ENCODE peak calls at places on chromosomes 13 and 19, in eight cellular contexts. One of them, this sample, is unnamed.

GRCh38 chr13:30346159-30346788 is 38.9 kb upstream of the KATNAL1 start:
- DNase-seq in choroid plexus epithelial cell: no peak
- DNase-seq in body of pancreas: no peak
- DNase-seq in GM06990: peak
- DNase-seq in upper lobe of right lung: no peak
- DNase-seq in astrocyte of the spinal cord: no peak
- DNase-seq in GM23338: no peak
- DNase-seq in cardiac fibroblast: no peak
- DNase-seq in this sample: no peak

GRCh38 chr19:48926909-48927308 is 6.6 kb upstream of the DHDH start:
- DNase-seq in upper lobe of right lung: peak
- DNase-seq in GM06990: no peak
- DNase-seq in body of pancreas: peak
- DNase-seq in choroid plexus epithelial cell: peak
- DNase-seq in astrocyte of the spinal cord: peak
- DNase-seq in GM23338: no peak
- DNase-seq in cardiac fibroblast: peak
- DNase-seq in this sample: peak

GRCh38 chr13:39952244-39953233 is 297.1 kb downstream of the COG6 start:
- DNase-seq in choroid plexus epithelial cell: peak
- DNase-seq in body of pancreas: no peak
- DNase-seq in GM23338: peak
- DNase-seq in GM06990: no peak
- DNase-seq in upper lobe of right lung: no peak
- DNase-seq in cardiac fibroblast: peak
- DNase-seq in astrocyte of the spinal cord: peak
- DNase-seq in this sample: peak

GRCh38 chr13:108276060-108276459 is 6.5 kb downstream of the TNFSF13B start:
- DNase-seq in cardiac fibroblast: peak
- DNase-seq in GM23338: no peak
- DNase-seq in GM06990: no peak
- DNase-seq in upper lobe of right lung: no peak
- DNase-seq in body of pancreas: no peak
- DNase-seq in choroid plexus epithelial cell: peak
- DNase-seq in astrocyte of the spinal cord: no peak
- DNase-seq in this sample: no peak

GRCh38 chr19:47445937-47446402 is 25.7 kb downstream of the SLC8A2 start:
- DNase-seq in GM06990: peak
- DNase-seq in body of pancreas: peak
- DNase-seq in upper lobe of right lung: peak
- DNase-seq in astrocyte of the spinal cord: no peak
- DNase-seq in choroid plexus epithelial cell: no peak
- DNase-seq in GM23338: peak
- DNase-seq in cardiac fibroblast: peak
- DNase-seq in this sample: no peak

GRCh38 chr13:74250738-74251190 is 116.6 kb upstream of the KLF12 start:
- DNase-seq in astrocyte of the spinal cord: peak
- DNase-seq in cardiac fibroblast: peak
- DNase-seq in GM06990: no peak
- DNase-seq in GM23338: no peak
- DNase-seq in upper lobe of right lung: no peak
- DNase-seq in choroid plexus epithelial cell: peak
- DNase-seq in body of pancreas: no peak
- DNase-seq in this sample: no peak

GRCh38 chr13:51000576-51001260 is 91.1 kb downstream of the RNASEH2B start:
- DNase-seq in upper lobe of right lung: no peak
- DNase-seq in choroid plexus epithelial cell: peak
- DNase-seq in cardiac fibroblast: peak
- DNase-seq in astrocyte of the spinal cord: peak
- DNase-seq in GM23338: no peak
- DNase-seq in GM06990: no peak
- DNase-seq in body of pancreas: no peak
- DNase-seq in this sample: no peak

GRCh38 chr13:76350399-76350798 is 535.8 kb downstream of the KCTD12 start:
- DNase-seq in GM23338: no peak
- DNase-seq in GM06990: no peak
- DNase-seq in body of pancreas: no peak
- DNase-seq in astrocyte of the spinal cord: no peak
- DNase-seq in choroid plexus epithelial cell: peak
- DNase-seq in upper lobe of right lung: no peak
- DNase-seq in cardiac fibroblast: peak
- DNase-seq in this sample: no peak

GRCh38 chr19:51219307-51219706 is 5.6 kb upstream of the CD33 start:
- DNase-seq in cardiac fibroblast: no peak
- DNase-seq in choroid plexus epithelial cell: no peak
- DNase-seq in GM06990: no peak
- DNase-seq in body of pancreas: no peak
- DNase-seq in astrocyte of the spinal cord: no peak
- DNase-seq in upper lobe of right lung: no peak
- DNase-seq in GM23338: no peak
- DNase-seq in this sample: no peak

GRCh38 chr13:32746474-32746873 is 160.2 kb downstream of the PDS5B start:
- DNase-seq in astrocyte of the spinal cord: peak
- DNase-seq in GM06990: no peak
- DNase-seq in choroid plexus epithelial cell: peak
- DNase-seq in GM23338: no peak
- DNase-seq in upper lobe of right lung: no peak
- DNase-seq in body of pancreas: no peak
- DNase-seq in cardiac fibroblast: no peak
- DNase-seq in this sample: no peak

GRCh38 chr19:3450796-3451411 is 29.4 kb downstream of the SMIM24 start:
- DNase-seq in astrocyte of the spinal cord: peak
- DNase-seq in upper lobe of right lung: peak
- DNase-seq in GM06990: no peak
- DNase-seq in GM23338: no peak
- DNase-seq in cardiac fibroblast: peak
- DNase-seq in choroid plexus epithelial cell: peak
- DNase-seq in body of pancreas: no peak
- DNase-seq in this sample: peak

GRCh38 chr19:17479325-17479791 is 9.0 kb downstream of the SLC27A1 start:
- DNase-seq in astrocyte of the spinal cord: peak
- DNase-seq in cardiac fibroblast: peak
- DNase-seq in choroid plexus epithelial cell: peak
- DNase-seq in body of pancreas: no peak
- DNase-seq in GM23338: no peak
- DNase-seq in GM06990: no peak
- DNase-seq in upper lobe of right lung: no peak
- DNase-seq in this sample: no peak

GRCh38 chr19:33251526-33252090 is 26.0 kb upstream of the SLC7A10 start:
- DNase-seq in GM06990: no peak
- DNase-seq in cardiac fibroblast: no peak
- DNase-seq in GM23338: no peak
- DNase-seq in astrocyte of the spinal cord: no peak
- DNase-seq in choroid plexus epithelial cell: no peak
- DNase-seq in body of pancreas: no peak
- DNase-seq in upper lobe of right lung: no peak
- DNase-seq in this sample: no peak
- H3K4me3 ChIP-seq in GM06990: no peak
- H3K4me3 ChIP-seq in cardiac fibroblast: no peak
- H3K4me3 ChIP-seq in GM23338: no peak
- H3K4me3 ChIP-seq in astrocyte of the spinal cord: no peak
- H3K4me3 ChIP-seq in choroid plexus epithelial cell: no peak
- H3K4me3 ChIP-seq in body of pancreas: no peak
- H3K4me3 ChIP-seq in upper lobe of right lung: no peak
- H3K4me3 ChIP-seq in this sample: no peak

GRCh38 chr19:8696993-8697392 is 1.6 kb downstream of the ACTL9 start:
- DNase-seq in body of pancreas: no peak
- DNase-seq in GM06990: no peak
- DNase-seq in choroid plexus epithelial cell: no peak
- DNase-seq in GM23338: no peak
- DNase-seq in astrocyte of the spinal cord: no peak
- DNase-seq in cardiac fibroblast: no peak
- DNase-seq in upper lobe of right lung: no peak
- DNase-seq in this sample: no peak

GRCh38 chr19:8698433-8699063 is at the start of gene ACTL9:
- DNase-seq in upper lobe of right lung: no peak
- DNase-seq in astrocyte of the spinal cord: no peak
- DNase-seq in body of pancreas: no peak
- DNase-seq in GM06990: no peak
- DNase-seq in cardiac fibroblast: no peak
- DNase-seq in choroid plexus epithelial cell: no peak
- DNase-seq in GM23338: no peak
- DNase-seq in this sample: no peak

GRCh38 chr19:8695911-8696310 is 2.7 kb downstream of the ACTL9 start:
- DNase-seq in upper lobe of right lung: no peak
- DNase-seq in astrocyte of the spinal cord: no peak
- DNase-seq in cardiac fibroblast: no peak
- DNase-seq in choroid plexus epithelial cell: no peak
- DNase-seq in GM23338: no peak
- DNase-seq in GM06990: no peak
- DNase-seq in body of pancreas: no peak
- DNase-seq in this sample: no peak

GRCh38 chr19:8699908-8700307 is 1.3 kb upstream of the ACTL9 start:
- DNase-seq in GM23338: no peak
- DNase-seq in astrocyte of the spinal cord: no peak
- DNase-seq in upper lobe of right lung: no peak
- DNase-seq in body of pancreas: no peak
- DNase-seq in GM06990: no peak
- DNase-seq in cardiac fibroblast: no peak
- DNase-seq in choroid plexus epithelial cell: no peak
- DNase-seq in this sample: no peak

GRCh38 chr19:8697671-8698432 is 743 bp downstream of the ACTL9 start:
- DNase-seq in cardiac fibroblast: no peak
- DNase-seq in GM06990: no peak
- DNase-seq in upper lobe of right lung: no peak
- DNase-seq in GM23338: peak
- DNase-seq in body of pancreas: no peak
- DNase-seq in choroid plexus epithelial cell: no peak
- DNase-seq in astrocyte of the spinal cord: no peak
- DNase-seq in this sample: no peak
- TF ChIP-seq CTCF in cardiac fibroblast: no peak
- TF ChIP-seq CTCF in GM06990: peak
- TF ChIP-seq CTCF in upper lobe of right lung: no peak
- TF ChIP-seq CTCF in GM23338: peak
- TF ChIP-seq CTCF in body of pancreas: no peak
- TF ChIP-seq CTCF in choroid plexus epithelial cell: peak
- TF ChIP-seq CTCF in astrocyte of the spinal cord: peak
- TF ChIP-seq CTCF in this sample: no peak

GRCh38 chr13:23626730-23627129 is 56.5 kb downstream of the TNFRSF19 start:
- DNase-seq in body of pancreas: no peak
- DNase-seq in upper lobe of right lung: no peak
- DNase-seq in cardiac fibroblast: no peak
- DNase-seq in GM06990: no peak
- DNase-seq in astrocyte of the spinal cord: no peak
- DNase-seq in GM23338: no peak
- DNase-seq in choroid plexus epithelial cell: no peak
- DNase-seq in this sample: no peak
- H3K4me3 ChIP-seq in body of pancreas: no peak
- H3K4me3 ChIP-seq in upper lobe of right lung: no peak
- H3K4me3 ChIP-seq in cardiac fibroblast: no peak
- H3K4me3 ChIP-seq in GM06990: no peak
- H3K4me3 ChIP-seq in astrocyte of the spinal cord: no peak
- H3K4me3 ChIP-seq in GM23338: no peak
- H3K4me3 ChIP-seq in choroid plexus epithelial cell: no peak
- H3K4me3 ChIP-seq in this sample: no peak

DNA sequence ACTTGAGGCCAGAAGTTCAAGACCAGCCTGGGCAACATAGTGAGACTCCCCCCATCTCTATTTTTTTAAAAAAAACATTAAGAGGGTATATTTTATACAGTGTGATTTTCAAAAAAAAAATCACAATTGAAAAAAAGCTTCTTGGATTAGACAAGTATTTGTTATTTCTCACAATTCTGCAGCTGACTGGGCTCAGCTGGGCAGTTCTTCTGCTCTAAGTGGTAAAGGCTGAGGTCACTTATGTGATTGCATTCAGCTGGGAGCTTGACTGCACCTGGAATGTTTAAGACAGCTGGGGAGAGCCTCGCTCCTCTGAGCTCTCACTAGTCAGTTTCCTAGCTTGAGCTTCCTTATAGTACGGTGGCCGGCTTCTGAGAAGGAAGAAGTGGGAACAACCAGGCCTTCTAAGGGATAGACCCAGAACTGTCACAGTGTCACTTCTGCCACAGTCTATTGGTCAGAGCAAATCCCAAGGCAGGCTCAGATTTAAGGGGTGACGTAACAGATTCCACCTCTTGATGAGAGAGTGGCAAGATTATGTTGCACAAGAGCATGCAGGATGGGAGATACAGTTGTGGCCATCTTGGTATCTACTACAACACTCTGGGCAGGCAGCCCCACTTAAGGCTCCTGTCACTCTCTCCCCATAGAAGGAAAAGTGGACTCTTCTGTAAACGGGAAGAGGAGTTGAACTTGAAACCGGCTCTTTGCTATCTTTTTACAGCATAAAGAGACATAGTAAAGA is 19.7 kb upstream of the IRGC start:
- DNase-seq in GM23338: no peak
- DNase-seq in body of pancreas: no peak
- DNase-seq in upper lobe of right lung: no peak
- DNase-seq in GM06990: no peak
- DNase-seq in astrocyte of the spinal cord: no peak
- DNase-seq in choroid plexus epithelial cell: no peak
- DNase-seq in cardiac fibroblast: no peak
- DNase-seq in this sample: no peak
- TF ChIP-seq CTCF in GM23338: no peak
- TF ChIP-seq CTCF in body of pancreas: no peak
- TF ChIP-seq CTCF in upper lobe of right lung: no peak
- TF ChIP-seq CTCF in GM06990: no peak
- TF ChIP-seq CTCF in astrocyte of the spinal cord: no peak
- TF ChIP-seq CTCF in choroid plexus epithelial cell: no peak
- TF ChIP-seq CTCF in cardiac fibroblast: no peak
- TF ChIP-seq CTCF in this sample: no peak

DNA sequence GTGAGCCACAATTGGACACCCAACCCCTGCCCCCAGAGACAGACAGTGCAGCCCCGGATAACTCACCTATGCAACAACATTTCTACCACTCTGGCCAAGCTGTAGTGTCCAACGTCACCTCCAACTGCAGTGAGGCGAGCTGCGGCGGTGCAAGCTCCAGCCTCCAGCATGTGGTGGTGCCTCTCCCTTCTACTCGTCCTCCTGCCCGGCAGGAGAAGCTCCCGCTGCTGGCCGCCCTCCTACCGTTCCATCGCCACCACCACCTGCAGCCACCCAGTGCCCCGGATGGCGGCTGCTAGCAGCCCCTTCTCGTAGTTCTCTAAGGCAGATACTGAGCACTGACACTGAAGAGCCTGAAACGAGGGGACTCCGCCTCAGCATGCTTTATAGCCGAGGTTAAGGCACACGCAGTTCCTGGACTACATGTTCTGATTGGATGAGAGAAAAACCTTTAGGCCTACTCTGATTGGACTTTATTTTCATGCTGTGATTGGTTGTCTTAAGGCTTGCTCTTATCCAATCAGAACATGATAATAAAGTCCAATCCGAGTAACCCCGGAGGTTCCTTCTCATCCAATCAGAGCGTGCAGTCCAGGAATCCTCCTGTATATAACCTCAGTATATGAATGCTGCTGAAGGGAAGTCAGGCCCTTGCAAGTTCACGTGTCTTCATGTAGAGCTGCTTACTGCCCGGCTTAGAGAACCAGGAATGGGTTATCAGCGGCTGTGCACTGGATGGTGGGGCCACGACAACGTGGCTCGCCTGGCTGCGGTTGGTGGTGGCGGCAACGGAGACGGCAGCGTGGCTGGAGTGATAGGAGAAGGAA is 63.5 kb downstream of the TUBA3C start:
- DNase-seq in GM23338: no peak
- DNase-seq in body of pancreas: no peak
- DNase-seq in choroid plexus epithelial cell: no peak
- DNase-seq in astrocyte of the spinal cord: no peak
- DNase-seq in upper lobe of right lung: no peak
- DNase-seq in cardiac fibroblast: no peak
- DNase-seq in GM06990: no peak
- DNase-seq in this sample: no peak
- H3K4me3 ChIP-seq in GM23338: no peak
- H3K4me3 ChIP-seq in body of pancreas: no peak
- H3K4me3 ChIP-seq in choroid plexus epithelial cell: no peak
- H3K4me3 ChIP-seq in astrocyte of the spinal cord: no peak
- H3K4me3 ChIP-seq in upper lobe of right lung: no peak
- H3K4me3 ChIP-seq in cardiac fibroblast: no peak
- H3K4me3 ChIP-seq in GM06990: no peak
- H3K4me3 ChIP-seq in this sample: no peak